ENCODE peak calls at places on chromosomes 7 and 10, in ten cellular contexts. B, Y, J, P, C, L, D, T, Q and V are unnamed samples.

GRCh38 chr10:95321554-95322301 is 30.9 kb upstream of the PDLIM1 start:
- DNase-seq in Q (no peak), T (no peak), C (no peak), J (no peak), B (no peak), Y (no peak), D (no peak), L (no peak), P (no peak), V (no peak)

GRCh38 chr10:35462491-35462934 is 126.2 kb downstream of the CCNY start:
- DNase-seq in J (no peak), P (no peak), C (no peak), D (no peak), T (no peak), Q (no peak), Y (no peak), L (no peak), B (no peak), V (no peak)

GRCh38 chr10:63591600-63592379 is 70.6 kb downstream of the REEP3 start:
- DNase-seq in B (no peak), P (no peak), C (no peak), T (no peak), J (no peak), Y (no peak), D (no peak), Q (no peak), L (no peak), V (no peak)

GRCh38 chr10:79487296-79488194 is 24.8 kb upstream of the EIF5AL1 start:
- DNase-seq in Y (no peak), T (peak), J (peak), D (peak), P (peak), C (peak), L (no peak), Q (peak), B (no peak), V (peak)

GRCh38 chr7:136049818-136050461 is 72.8 kb upstream of the MTPN start:
- DNase-seq in B (no peak), C (no peak), T (no peak), J (no peak), P (no peak), Y (no peak), Q (no peak), L (no peak), D (no peak), V (no peak)

GRCh38 chr7:27170936-27171635 is 3.0 kb downstream of the HOXA10 start:
- DNase-seq in P (no peak), C (no peak), B (no peak), T (no peak), Q (no peak), J (peak), Y (peak), D (no peak), L (no peak), V (no peak)

GRCh38 chr10:114709966-114710365 is 51.9 kb upstream of the ABLIM1 start:
- DNase-seq in P (no peak), B (no peak), L (no peak), J (no peak), C (peak), Y (no peak), D (no peak), Q (no peak), T (no peak), V (peak)

GRCh38 chr7:135129579-135129978 is 18.3 kb upstream of the TMEM140 start:
- DNase-seq in D (no peak), L (no peak), J (no peak), Q (no peak), T (no peak), B (no peak), Y (no peak), P (no peak), C (no peak), V (no peak)

GRCh38 chr10:43108951-43109350 is 29.3 kb upstream of the CSGALNACT2 start:
- DNase-seq in D (no peak), Q (no peak), Y (no peak), T (no peak), P (no peak), B (no peak), J (no peak), L (no peak), C (no peak), V (no peak)

GRCh38 chr7:36601596-36601995 is 122.7 kb downstream of the AOAH start:
- DNase-seq in L (no peak), P (no peak), B (no peak), Q (no peak), T (no peak), C (no peak), D (no peak), J (no peak), Y (no peak), V (no peak)

GRCh38 chr10:72461085-72461484 is 106.4 kb upstream of the DNAJB12 start:
- DNase-seq in P (no peak), C (no peak), Q (no peak), T (no peak), Y (no peak), J (no peak), B (no peak), D (no peak), L (no peak), V (no peak)

GRCh38 chr10:21195149-21195731 is 298.1 kb upstream of the NEBL start:
- DNase-seq in C (peak), Y (no peak), B (no peak), J (no peak), L (no peak), Q (no peak), D (no peak), T (no peak), P (peak), V (no peak)

GRCh38 chr10:78405231-78405630 is 371.6 kb downstream of the RPS24 start:
- DNase-seq in Q (no peak), Y (no peak), L (no peak), J (no peak), D (no peak), T (no peak), B (no peak), C (no peak), P (no peak), V (no peak)

GRCh38 chr7:121404348-121404747 is 8.2 kb upstream of the FAM3C start:
- DNase-seq in B (no peak), L (no peak), D (no peak), T (no peak), J (no peak), Q (no peak), Y (no peak), C (no peak), P (no peak), V (no peak)

GRCh38 chr7:23018747-23019146 is 4.8 kb upstream of the HYCC1 start:
- DNase-seq in D (no peak), Q (no peak), T (no peak), L (no peak), J (no peak), Y (no peak), C (peak), P (no peak), B (no peak), V (no peak)

GRCh38 chr7:80247144-80247543 is 112.5 kb downstream of the GNAI1 start:
- DNase-seq in L (no peak), P (no peak), Q (no peak), C (no peak), D (no peak), T (no peak), B (no peak), Y (no peak), J (no peak), V (peak)

GRCh38 chr7:99990417-99990816 is 14.6 kb upstream of the AZGP1 start:
- DNase-seq in J (no peak), D (peak), Q (no peak), B (no peak), T (no peak), P (no peak), Y (peak), L (no peak), C (no peak), V (no peak)

GRCh38 chr7:127812540-127812939 is 160.5 kb downstream of the SND1 start:
- DNase-seq in Q (no peak), L (no peak), Y (no peak), T (no peak), C (no peak), D (no peak), B (no peak), P (no peak), J (no peak), V (no peak)